ENCODE peak calls at places on chromosomes 13 and 19, in four cellular contexts. One of them, this sample, is unnamed.

GRCh38 chr13:110914293-110915056 is 394 bp downstream of the ANKRD10 start:
- DNase-seq in A549: peak; percentile 28
- DNase-seq in ovary: peak; percentile 76
- DNase-seq in body of pancreas: peak; percentile 80
- DNase-seq in this sample: peak; percentile 82

GRCh38 chr19:46984077-46985010 is 35.3 kb upstream of the NPAS1 start:
- DNase-seq in A549: peak; percentile 59
- DNase-seq in ovary: no peak
- DNase-seq in body of pancreas: peak; percentile 61
- DNase-seq in this sample: no peak

GRCh38 chr13:109764474-109765292 is 21.7 kb downstream of the IRS2 start:
- DNase-seq in A549: no peak
- DNase-seq in ovary: no peak
- DNase-seq in body of pancreas: no peak
- DNase-seq in this sample: no peak

GRCh38 chr13:40383132-40383531 is 283.3 kb downstream of the FOXO1 start:
- DNase-seq in A549: no peak
- DNase-seq in ovary: no peak
- DNase-seq in body of pancreas: no peak
- DNase-seq in this sample: no peak

GRCh38 chr19:10519421-10519820 is 2.2 kb upstream of the S1PR5 start:
- DNase-seq in A549: no peak
- DNase-seq in ovary: no peak
- DNase-seq in body of pancreas: no peak
- DNase-seq in this sample: no peak

GRCh38 chr13:51874651-51875050 is 12.9 kb downstream of the CCDC70 start:
- DNase-seq in A549: no peak
- DNase-seq in ovary: no peak
- DNase-seq in body of pancreas: no peak
- DNase-seq in this sample: no peak

GRCh38 chr19:10720607-10721125 is 2.8 kb downstream of the DNM2 start:
- DNase-seq in A549: no peak
- DNase-seq in ovary: no peak
- DNase-seq in body of pancreas: no peak
- DNase-seq in this sample: no peak

GRCh38 chr13:114115796-114116195 is 16.6 kb downstream of the RASA3 start:
- DNase-seq in A549: no peak
- DNase-seq in ovary: no peak
- DNase-seq in body of pancreas: no peak
- DNase-seq in this sample: no peak

GRCh38 chr13:113598481-113598880 is 13.9 kb downstream of the TFDP1 start:
- DNase-seq in A549: no peak
- DNase-seq in ovary: no peak
- DNase-seq in body of pancreas: no peak
- DNase-seq in this sample: no peak

GRCh38 chr19:12985049-12985776 is 10.1 kb upstream of the NFIX start:
- DNase-seq in A549: no peak
- DNase-seq in ovary: no peak
- DNase-seq in body of pancreas: peak; percentile 73
- DNase-seq in this sample: peak; percentile 48

GRCh38 chr13:71864981-71865857 is 1.8 kb downstream of the DACH1 start:
- DNase-seq in A549: no peak
- DNase-seq in ovary: no peak
- DNase-seq in body of pancreas: peak; percentile 17
- DNase-seq in this sample: no peak

GRCh38 chr19:46221981-46222610 is 7.4 kb upstream of the IGFL1 start:
- DNase-seq in A549: peak; percentile 98
- DNase-seq in ovary: peak; percentile 79
- DNase-seq in body of pancreas: peak; percentile 35
- DNase-seq in this sample: peak; percentile 98

GRCh38 chr19:3479819-3480215 is 508 bp downstream of the SMIM24 start:
- DNase-seq in A549: no peak
- DNase-seq in ovary: no peak
- DNase-seq in body of pancreas: no peak
- DNase-seq in this sample: no peak

GRCh38 chr13:23087884-23088283 is 92.9 kb upstream of the SGCG start:
- DNase-seq in A549: peak; percentile 13
- DNase-seq in ovary: no peak
- DNase-seq in body of pancreas: peak; percentile 41
- DNase-seq in this sample: no peak

GRCh38 chr19:37855098-37855497 is 51.3 kb downstream of the WDR87 start:
- DNase-seq in A549: no peak
- DNase-seq in ovary: no peak
- DNase-seq in body of pancreas: peak; percentile 36
- DNase-seq in this sample: peak; percentile 85

GRCh38 chr13:52835071-52835793 is 13.2 kb downstream of the PCDH8 start:
- DNase-seq in A549: no peak
- DNase-seq in ovary: no peak
- DNase-seq in body of pancreas: no peak
- DNase-seq in this sample: no peak

GRCh38 chr19:12194827-12195500 is 32.1 kb downstream of the ZNF136 start:
- DNase-seq in A549: no peak
- DNase-seq in ovary: peak; percentile 87
- DNase-seq in body of pancreas: peak; percentile 98
- DNase-seq in this sample: peak; percentile 97

GRCh38 chr19:3389876-3390361 is 23.5 kb downstream of the NFIC start:
- DNase-seq in A549: no peak
- DNase-seq in ovary: no peak
- DNase-seq in body of pancreas: peak; percentile 80
- DNase-seq in this sample: peak; percentile 74

GRCh38 chr19:10321874-10322835 is 6.3 kb upstream of the FDX2 start:
- DNase-seq in A549: no peak
- DNase-seq in ovary: no peak
- DNase-seq in body of pancreas: no peak
- DNase-seq in this sample: no peak

GRCh38 chr13:28564030-28564429 is 69.1 kb upstream of the FLT1 start:
- DNase-seq in A549: no peak
- DNase-seq in ovary: no peak
- DNase-seq in body of pancreas: no peak
- DNase-seq in this sample: peak; percentile 97

GRCh38 chr13:33483471-33483870 is 197.9 kb upstream of the STARD13 start:
- DNase-seq in A549: no peak
- DNase-seq in ovary: no peak
- DNase-seq in body of pancreas: no peak
- DNase-seq in this sample: no peak

GRCh38 chr13:99191900-99192399 is 8.7 kb upstream of the UBAC2 start:
- DNase-seq in A549: no peak
- DNase-seq in ovary: no peak
- DNase-seq in body of pancreas: no peak
- DNase-seq in this sample: peak; percentile 92

GRCh38 chr19:30320916-30321315 is 51.3 kb upstream of the ZNF536 start:
- DNase-seq in A549: no peak
- DNase-seq in ovary: no peak
- DNase-seq in body of pancreas: no peak
- DNase-seq in this sample: no peak

DNA sequence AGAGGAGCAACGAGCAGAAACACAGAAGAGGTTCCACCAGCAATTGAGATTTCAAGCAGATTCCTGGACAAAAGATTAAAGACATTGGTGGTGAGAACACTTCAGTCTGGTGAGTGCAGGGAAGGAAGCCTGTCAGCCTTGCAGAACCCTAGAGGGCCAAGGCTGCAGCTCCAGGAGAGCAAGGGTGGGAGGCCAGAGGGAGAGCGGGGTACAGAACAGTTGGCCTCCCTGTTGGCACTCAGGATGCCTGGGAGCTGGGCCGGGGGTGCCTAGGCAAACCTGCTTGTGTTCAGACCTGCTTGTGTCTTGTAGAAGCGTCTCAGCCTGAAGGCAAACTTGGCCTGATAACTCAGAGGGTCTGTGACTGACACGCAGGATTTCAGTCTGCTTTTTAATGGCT is 5.1 kb upstream of the LIN7B start:
- DNase-seq in A549: no peak
- DNase-seq in ovary: no peak
- DNase-seq in body of pancreas: no peak
- DNase-seq in this sample: no peak
- TF ChIP-seq POLR2A in A549: no peak
- TF ChIP-seq POLR2A in ovary: no peak
- TF ChIP-seq POLR2A in body of pancreas: no peak
- TF ChIP-seq POLR2A in this sample: no peak

DNA sequence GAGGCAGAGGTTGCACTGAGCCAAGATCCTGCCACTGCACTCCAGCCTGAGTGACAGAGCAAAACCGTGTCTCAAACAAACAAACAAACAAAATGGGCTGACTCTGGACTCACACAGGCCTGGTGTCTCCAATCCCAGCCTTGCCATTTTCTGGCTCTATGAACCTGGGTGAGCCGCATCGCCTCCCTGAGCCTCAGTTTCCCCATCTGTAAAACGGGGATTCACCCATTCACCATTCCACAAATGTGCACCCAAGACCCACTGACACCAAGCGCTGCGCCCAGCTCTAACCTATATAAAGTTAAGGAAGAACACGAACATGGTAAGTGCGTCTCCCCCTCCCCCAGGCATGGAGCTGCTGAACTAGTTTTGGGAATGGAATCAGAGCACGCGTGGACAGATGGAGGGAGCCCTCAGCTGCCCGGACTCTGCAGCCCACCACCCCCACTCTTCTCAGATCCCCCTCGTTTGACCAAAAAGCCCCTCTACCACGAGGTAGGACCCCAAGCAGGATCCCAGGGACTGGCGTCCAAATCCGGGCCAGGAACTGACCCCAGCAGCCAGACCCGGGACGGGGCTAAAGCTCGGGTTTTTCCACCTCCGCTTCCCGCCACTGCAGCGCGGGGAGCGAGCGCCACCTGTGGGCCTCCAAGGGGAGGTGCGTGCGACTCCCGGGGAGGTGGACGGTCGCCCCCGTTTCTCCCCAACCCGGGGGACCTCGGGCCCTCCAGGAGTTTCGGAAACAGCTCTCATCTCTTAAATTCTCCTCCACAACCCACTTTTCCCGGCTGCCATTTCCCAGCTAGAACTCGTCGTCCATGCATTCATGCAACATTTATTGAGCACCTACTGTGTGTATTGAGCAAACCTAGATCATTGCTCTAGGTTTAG is 33.0 kb upstream of the ADGRE5 start:
- DNase-seq in A549: peak; percentile 76
- DNase-seq in ovary: peak; percentile 31
- DNase-seq in body of pancreas: peak; percentile 67
- DNase-seq in this sample: peak; percentile 43
- TF ChIP-seq CTCF in A549: peak; percentile 93
- TF ChIP-seq CTCF in ovary: peak; percentile 64
- TF ChIP-seq CTCF in body of pancreas: peak; percentile 80
- TF ChIP-seq CTCF in this sample: peak; percentile 74

GRCh38 chr19:48247212-48247611 is 8.5 kb downstream of the CARD8 start:
- DNase-seq in A549: no peak
- DNase-seq in ovary: no peak
- DNase-seq in body of pancreas: no peak
- DNase-seq in this sample: no peak

GRCh38 chr19:48250290-48251025 is 5.3 kb downstream of the CARD8 start:
- DNase-seq in A549: no peak
- DNase-seq in ovary: no peak
- DNase-seq in body of pancreas: no peak
- DNase-seq in this sample: no peak

GRCh38 chr19:48246101-48246500 is 9.6 kb downstream of the CARD8 start:
- DNase-seq in A549: no peak
- DNase-seq in ovary: no peak
- DNase-seq in body of pancreas: no peak
- DNase-seq in this sample: no peak

GRCh38 chr19:48249502-48250014 is 6.2 kb downstream of the CARD8 start:
- DNase-seq in A549: no peak
- DNase-seq in ovary: no peak
- DNase-seq in body of pancreas: peak; percentile 18
- DNase-seq in this sample: peak; percentile 11

GRCh38 chr19:48248081-48248833 is 7.5 kb downstream of the CARD8 start:
- DNase-seq in A549: no peak
- DNase-seq in ovary: no peak
- DNase-seq in body of pancreas: no peak
- DNase-seq in this sample: no peak
- H3K4me3 ChIP-seq in A549: no peak overlapping the region
- H3K4me3 ChIP-seq in ovary: no peak overlapping the region
- H3K4me3 ChIP-seq in body of pancreas: no peak overlapping the region
- H3K4me3 ChIP-seq in this sample: no peak overlapping the region

GRCh38 chr19:1251503-1252220 is 3.3 kb downstream of the MIDN start:
- DNase-seq in A549: no peak
- DNase-seq in ovary: peak; percentile 66
- DNase-seq in body of pancreas: peak; percentile 84
- DNase-seq in this sample: peak; percentile 60
- TF ChIP-seq POLR2A in A549: no peak
- TF ChIP-seq POLR2A in ovary: no peak
- TF ChIP-seq POLR2A in body of pancreas: peak; percentile 51
- TF ChIP-seq POLR2A in this sample: no peak